ENCODE peak calls at places on chromosomes 2 and 18, in five cellular contexts. One of them, this sample, is unnamed. For H3K4me1 and H3K27me3, the result is how much of the 10 kb centered on the place peaks cover.

GRCh38 chr2:8692783-8693768 is 11.2 kb downstream of the ID2 start:
- DNase-seq in IMR-90: no peak
- DNase-seq in body of pancreas: peak
- DNase-seq in mesenchymal stem cell: no peak
- DNase-seq in CD8-positive, alpha-beta T cell: no peak
- DNase-seq in this sample: peak

GRCh38 chr2:235034270-235035135 is 82.7 kb downstream of the SH3BP4 start:
- DNase-seq in IMR-90: no peak
- DNase-seq in body of pancreas: no peak
- DNase-seq in mesenchymal stem cell: no peak
- DNase-seq in CD8-positive, alpha-beta T cell: no peak
- DNase-seq in this sample: no peak

GRCh38 chr2:161134547-161135518 is 25.4 kb upstream of the TANK start:
- DNase-seq in IMR-90: no peak
- DNase-seq in body of pancreas: peak
- DNase-seq in mesenchymal stem cell: peak
- DNase-seq in CD8-positive, alpha-beta T cell: no peak
- DNase-seq in this sample: no peak

GRCh38 chr18:63099848-63100625 is 219.5 kb downstream of the BCL2 start:
- DNase-seq in IMR-90: no peak
- DNase-seq in body of pancreas: peak
- DNase-seq in mesenchymal stem cell: no peak
- DNase-seq in CD8-positive, alpha-beta T cell: no peak
- DNase-seq in this sample: no peak

GRCh38 chr2:187566266-187566665 is 12.0 kb upstream of the TFPI start:
- DNase-seq in IMR-90: no peak
- DNase-seq in body of pancreas: no peak
- DNase-seq in mesenchymal stem cell: no peak
- DNase-seq in CD8-positive, alpha-beta T cell: no peak
- DNase-seq in this sample: no peak

GRCh38 chr2:61179701-61180639 is 18.0 kb downstream of the C2orf74 start:
- DNase-seq in IMR-90: peak
- DNase-seq in body of pancreas: peak
- DNase-seq in mesenchymal stem cell: peak
- DNase-seq in CD8-positive, alpha-beta T cell: no peak
- DNase-seq in this sample: peak

GRCh38 chr18:23238152-23238531 is 102.9 kb downstream of the CABLES1 start:
- DNase-seq in IMR-90: peak
- DNase-seq in body of pancreas: no peak
- DNase-seq in mesenchymal stem cell: peak
- DNase-seq in CD8-positive, alpha-beta T cell: no peak
- DNase-seq in this sample: no peak

GRCh38 chr2:28161466-28161865 is 231.2 kb upstream of the FOSL2 start:
- DNase-seq in IMR-90: no peak
- DNase-seq in body of pancreas: no peak
- DNase-seq in mesenchymal stem cell: no peak
- DNase-seq in CD8-positive, alpha-beta T cell: no peak
- DNase-seq in this sample: no peak

GRCh38 chr2:188478724-188479123 is 187.1 kb downstream of the GULP1 start:
- DNase-seq in IMR-90: no peak
- DNase-seq in body of pancreas: no peak
- DNase-seq in mesenchymal stem cell: no peak
- DNase-seq in CD8-positive, alpha-beta T cell: no peak
- DNase-seq in this sample: no peak

GRCh38 chr18:51235011-51235789 is 37.7 kb upstream of the MEX3C start:
- DNase-seq in IMR-90: no peak
- DNase-seq in body of pancreas: no peak
- DNase-seq in mesenchymal stem cell: peak
- DNase-seq in CD8-positive, alpha-beta T cell: no peak
- DNase-seq in this sample: no peak

GRCh38 chr18:28127763-28128737 is 48.9 kb downstream of the CDH2 start:
- DNase-seq in IMR-90: peak
- DNase-seq in body of pancreas: no peak
- DNase-seq in mesenchymal stem cell: peak
- DNase-seq in CD8-positive, alpha-beta T cell: no peak
- DNase-seq in this sample: peak

GRCh38 chr2:172586255-172586891 is 30.5 kb downstream of the PDK1 start:
- DNase-seq in IMR-90: no peak
- DNase-seq in body of pancreas: no peak
- DNase-seq in mesenchymal stem cell: no peak
- DNase-seq in CD8-positive, alpha-beta T cell: no peak
- DNase-seq in this sample: no peak

GRCh38 chr2:172588931-172589330 is 33.0 kb downstream of the PDK1 start:
- DNase-seq in IMR-90: peak
- DNase-seq in body of pancreas: no peak
- DNase-seq in mesenchymal stem cell: no peak
- DNase-seq in CD8-positive, alpha-beta T cell: no peak
- DNase-seq in this sample: no peak
- H3K4me1 ChIP-seq in IMR-90: under half
- H3K4me1 ChIP-seq in body of pancreas: under half
- H3K4me1 ChIP-seq in mesenchymal stem cell: under half
- H3K4me1 ChIP-seq in CD8-positive, alpha-beta T cell: under half
- H3K4me1 ChIP-seq in this sample: under half

GRCh38 chr2:136393515-136393914 is 275.6 kb upstream of the CXCR4 start:
- DNase-seq in IMR-90: no peak
- DNase-seq in body of pancreas: no peak
- DNase-seq in mesenchymal stem cell: no peak
- DNase-seq in CD8-positive, alpha-beta T cell: no peak
- DNase-seq in this sample: no peak
- H3K4me3 ChIP-seq in IMR-90: no peak
- H3K4me3 ChIP-seq in body of pancreas: no peak
- H3K4me3 ChIP-seq in mesenchymal stem cell: no peak
- H3K4me3 ChIP-seq in CD8-positive, alpha-beta T cell: no peak
- H3K4me3 ChIP-seq in this sample: no peak

DNA sequence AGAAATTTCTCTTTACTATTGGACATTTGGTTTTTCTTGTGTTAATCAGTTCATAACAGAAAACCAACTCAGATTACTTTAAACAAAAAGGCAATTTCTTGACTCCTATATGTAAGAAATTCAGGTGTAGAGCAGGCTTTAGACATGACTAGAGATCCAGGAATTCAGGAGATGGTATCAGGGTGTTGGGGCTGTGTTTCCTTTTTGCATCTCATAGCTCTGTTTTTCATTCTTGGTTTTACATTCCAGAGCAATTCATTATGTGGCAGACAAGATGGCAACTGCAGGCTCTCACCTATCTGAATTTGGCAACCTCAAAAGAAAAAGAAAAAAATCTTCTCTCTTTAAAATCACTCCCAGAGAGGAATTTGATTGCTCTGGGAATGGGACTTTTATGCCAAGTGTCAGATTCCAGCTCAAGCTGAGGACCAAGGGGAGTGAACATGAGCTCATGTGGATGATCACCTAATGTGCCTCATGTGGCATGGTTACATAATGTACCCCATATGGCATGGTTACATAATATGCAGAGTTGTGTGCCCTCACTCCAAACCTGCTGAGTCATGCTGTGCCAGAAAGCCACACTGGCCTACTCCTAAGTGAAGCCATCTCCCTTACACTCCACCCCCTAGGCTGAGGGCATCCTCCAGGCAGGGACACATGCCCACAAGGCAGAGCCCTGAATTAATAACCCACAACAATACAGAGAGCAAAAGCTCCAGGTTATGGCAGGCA is 282.7 kb downstream of the MBD2 start:
- DNase-seq in IMR-90: no peak
- DNase-seq in body of pancreas: no peak
- DNase-seq in mesenchymal stem cell: no peak
- DNase-seq in CD8-positive, alpha-beta T cell: no peak
- DNase-seq in this sample: no peak
- H3K27me3 ChIP-seq in IMR-90: under half
- H3K27me3 ChIP-seq in body of pancreas: under half
- H3K27me3 ChIP-seq in mesenchymal stem cell: under half
- H3K27me3 ChIP-seq in CD8-positive, alpha-beta T cell: under half
- H3K27me3 ChIP-seq in this sample: under half

GRCh38 chr18:40769786-40770185 is 1185.2 kb upstream of the PIK3C3 start:
- DNase-seq in IMR-90: no peak
- DNase-seq in body of pancreas: no peak
- DNase-seq in mesenchymal stem cell: no peak
- DNase-seq in CD8-positive, alpha-beta T cell: no peak
- DNase-seq in this sample: no peak
- H3K4me1 ChIP-seq in IMR-90: under half
- H3K4me1 ChIP-seq in body of pancreas: under half
- H3K4me1 ChIP-seq in mesenchymal stem cell: under half
- H3K4me1 ChIP-seq in CD8-positive, alpha-beta T cell: under half
- H3K4me1 ChIP-seq in this sample: under half

GRCh38 chr2:190440113-190440512 is 32.0 kb downstream of the MFSD6 start:
- DNase-seq in IMR-90: no peak
- DNase-seq in body of pancreas: no peak
- DNase-seq in mesenchymal stem cell: no peak
- DNase-seq in CD8-positive, alpha-beta T cell: no peak
- DNase-seq in this sample: no peak
- H3K4me3 ChIP-seq in IMR-90: no peak
- H3K4me3 ChIP-seq in body of pancreas: no peak
- H3K4me3 ChIP-seq in mesenchymal stem cell: no peak
- H3K4me3 ChIP-seq in CD8-positive, alpha-beta T cell: no peak
- H3K4me3 ChIP-seq in this sample: no peak

DNA sequence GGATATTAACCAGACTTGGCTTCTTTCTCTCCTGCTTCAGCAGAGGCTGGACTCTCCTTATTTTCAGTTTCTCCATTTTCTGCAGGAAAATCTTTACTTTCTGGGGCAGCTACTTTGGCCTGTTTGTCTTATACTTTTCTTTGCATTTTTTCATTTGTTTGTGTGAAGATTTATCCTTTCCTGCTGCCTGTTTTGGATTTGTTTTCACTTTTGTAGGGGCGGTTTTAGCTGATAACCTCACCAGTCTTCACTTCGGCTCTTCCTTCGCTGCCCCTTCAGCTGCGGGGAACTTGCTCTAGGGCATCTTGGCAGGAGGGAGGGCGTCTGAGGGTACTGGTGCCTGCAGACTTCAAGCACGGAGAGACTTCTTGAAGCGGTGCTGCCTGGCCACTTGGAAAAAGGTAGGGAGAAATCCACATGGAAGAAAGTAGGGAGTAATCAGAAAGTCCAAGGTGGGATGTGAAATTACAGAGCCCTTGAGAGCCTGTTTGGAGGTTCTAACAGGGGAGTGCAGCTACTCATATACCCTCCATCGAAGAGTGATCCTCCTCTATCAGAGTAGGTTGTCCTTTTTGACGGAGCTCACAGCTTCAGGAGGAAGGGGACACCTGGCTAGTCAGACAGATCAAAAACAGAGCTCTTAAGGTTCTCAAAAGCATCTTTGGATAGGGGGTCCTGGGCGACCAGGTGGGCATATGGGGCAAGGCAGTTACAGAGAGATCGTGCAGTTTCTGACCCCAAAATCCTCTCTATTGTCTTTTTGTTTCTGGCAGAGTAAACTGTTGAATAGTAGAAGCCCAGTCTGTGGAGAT is 14.6 kb upstream of the ZDBF2 start:
- DNase-seq in IMR-90: no peak
- DNase-seq in body of pancreas: no peak
- DNase-seq in mesenchymal stem cell: no peak
- DNase-seq in CD8-positive, alpha-beta T cell: no peak
- DNase-seq in this sample: no peak
- H3K27me3 ChIP-seq in IMR-90: half or more
- H3K27me3 ChIP-seq in body of pancreas: under half
- H3K27me3 ChIP-seq in mesenchymal stem cell: half or more
- H3K27me3 ChIP-seq in CD8-positive, alpha-beta T cell: under half
- H3K27me3 ChIP-seq in this sample: half or more

This sample was measured in adrenal gland.